ENCODE peak calls at places on chromosomes 13 and 19, in ten cellular contexts. B is cardiac muscle cell, E is spleen, X is uterus, U is SK-N-SH, O is HFFc6, T is dorsolateral prefrontal cortex, N is mucosa of descending colon, A is AG09309, I is IMR-90. C is an unnamed sample.

GRCh38 chr13:99577934-99578917 is 77.0 kb downstream of the TM9SF2 start:
- DNase-seq in E (no peak), U (no peak), B (no peak), X (no peak), T (no peak), N (no peak), I (no peak), O (no peak), A (no peak), C (no peak)

GRCh38 chr13:23956106-23956505 is 58.8 kb upstream of the C1QTNF9B start:
- DNase-seq in I (peak; percentile 55), O (peak; percentile 41), T (no peak), N (no peak), X (no peak), B (no peak), A (no peak), E (no peak), U (no peak), C (no peak)

GRCh38 chr13:67119481-67119883 is 110.7 kb downstream of the PCDH9 start:
- DNase-seq in A (peak; percentile 45), U (no peak), O (peak; percentile 79), B (no peak), T (no peak), I (peak; percentile 96), X (no peak), N (no peak), E (no peak), C (no peak)

GRCh38 chr13:42754801-42755513 is 26.4 kb upstream of the FAM216B start:
- DNase-seq in T (no peak), A (no peak), X (no peak), I (no peak), U (no peak), O (no peak), B (no peak), N (no peak), E (no peak), C (no peak)

GRCh38 chr13:109400192-109400591 is 386.2 kb downstream of the IRS2 start:
- DNase-seq in I (no peak), B (no peak), U (no peak), X (no peak), E (peak; percentile 83), T (no peak), A (no peak), O (no peak), N (no peak), C (no peak)

GRCh38 chr13:19862511-19863313 is 737 bp downstream of the ZMYM5 start:
- DNase-seq in E (peak; percentile 91), A (no peak), X (peak; percentile 31), N (peak; percentile 60), B (peak; percentile 38), U (no peak), I (peak; percentile 7), T (no peak), O (peak; percentile 3), C (peak; percentile 50)

GRCh38 chr13:90640976-90641375 is 706.5 kb upstream of the MIR17HG start:
- DNase-seq in U (no peak), E (no peak), A (no peak), I (no peak), O (peak; percentile 64), B (no peak), N (no peak), X (no peak), T (no peak), C (no peak)

GRCh38 chr13:99614465-99614885 is 113.2 kb downstream of the TM9SF2 start:
- DNase-seq in E (no peak), I (no peak), T (no peak), B (no peak), N (no peak), O (peak; percentile 16), X (no peak), U (peak; percentile 32), A (no peak), C (peak; percentile 63)

GRCh38 chr19:3323704-3324103 is 42.7 kb upstream of the NFIC start:
- DNase-seq in E (no peak), O (no peak), I (no peak), U (no peak), T (no peak), B (no peak), N (no peak), X (no peak), A (no peak), C (no peak)

GRCh38 chr13:98450495-98451167 is 126.3 kb downstream of the STK24 start:
- DNase-seq in A (no peak), N (no peak), O (no peak), X (no peak), E (no peak), U (no peak), B (peak; percentile 38), I (no peak), T (peak; percentile 30), C (no peak)

GRCh38 chr13:65292488-65292901 is 1937.6 kb downstream of the PCDH9 start:
- DNase-seq in A (peak; percentile 16), N (no peak), I (peak; percentile 86), T (peak; percentile 68), O (peak; percentile 79), B (peak; percentile 18), X (no peak), U (peak; percentile 46), E (no peak), C (no peak)
- TF ChIP-seq CTCF in A (no peak), N (no peak), I (no peak), T (no peak), O (no peak), B (no peak), X (no peak), U (no peak), E (no peak), C (no peak)

GRCh38 chr19:14089412-14089661 is 1.2 kb downstream of the SAMD1 start:
- DNase-seq in B (no peak), X (no peak), A (no peak), E (no peak), O (no peak), I (no peak), T (no peak), N (no peak), U (peak; percentile 42), C (peak; percentile 41)

GRCh38 chr19:14089662-14090508 is 666 bp downstream of the SAMD1 start:
- DNase-seq in E (peak; percentile 92), X (no peak), B (peak; percentile 82), A (no peak), U (peak; percentile 85), O (peak; percentile 50), N (peak; percentile 80), T (peak; percentile 33), I (peak; percentile 74), C (peak; percentile 72)

GRCh38 chr19:14090509-14091085 is at the start of gene SAMD1:
- DNase-seq in O (peak; percentile 53), U (peak; percentile 95), E (peak; percentile 95), B (peak; percentile 95), N (peak; percentile 94), T (peak; percentile 83), I (peak; percentile 83), A (peak; percentile 45), X (peak; percentile 96), C (peak; percentile 96)

GRCh38 chr19:14091885-14092462 is 1.4 kb upstream of the SAMD1 start:
- DNase-seq in B (no peak), X (no peak), O (no peak), T (no peak), U (no peak), E (peak; percentile 88), A (no peak), I (no peak), N (no peak), C (peak; percentile 80)

GRCh38 chr19:14091086-14091884 is 734 bp upstream of the SAMD1 start:
- DNase-seq in A (no peak), X (peak; percentile 51), B (no peak), U (peak; percentile 93), N (peak; percentile 91), E (peak; percentile 95), O (peak; percentile 43), T (peak; percentile 38), I (peak; percentile 64), C (peak; percentile 97)
- TF ChIP-seq CTCF in A (peak; percentile 6), X (peak; percentile 30), B (peak; percentile 30), U (peak; percentile 55), N (no peak), E (no peak), O (peak; percentile 61), T (peak; percentile 31), I (peak; percentile 16), C (no peak)

GRCh38 chr13:50275392-50276063 is 260.3 kb downstream of the KCNRG start:
- DNase-seq in E (no peak), U (no peak), T (no peak), X (no peak), I (no peak), N (no peak), O (no peak), A (no peak), B (no peak), C (no peak)
- TF ChIP-seq CTCF in E (no peak), U (no peak), T (no peak), X (no peak), I (no peak), N (no peak), O (no peak), A (no peak), B (no peak), C (no peak)

GRCh38 chr13:51934461-51935087 is 72.8 kb downstream of the CCDC70 start:
- DNase-seq in O (no peak), E (no peak), A (no peak), I (no peak), N (no peak), U (no peak), X (no peak), T (no peak), B (no peak), C (no peak)

GRCh38 chr13:51938454-51938853 is 72.8 kb downstream of the ATP7B start:
- DNase-seq in E (no peak), I (no peak), X (no peak), U (no peak), B (no peak), O (no peak), T (no peak), A (no peak), N (no peak), C (no peak)

GRCh38 chr13:51937320-51938290 is 73.6 kb downstream of the ATP7B start:
- DNase-seq in I (no peak), A (no peak), B (no peak), O (no peak), X (no peak), E (no peak), N (no peak), T (no peak), U (no peak), C (no peak)

GRCh38 chr13:51933466-51934058 is 71.8 kb downstream of the CCDC70 start:
- DNase-seq in I (no peak), N (no peak), A (no peak), O (no peak), E (no peak), U (no peak), B (no peak), X (no peak), T (no peak), C (no peak)

GRCh38 chr13:51935326-51936171 is 73.8 kb downstream of the CCDC70 start:
- DNase-seq in B (peak; percentile 31), I (no peak), T (no peak), O (peak; percentile 3), E (no peak), N (no peak), U (peak; percentile 49), X (no peak), A (no peak), C (no peak)
- TF ChIP-seq CTCF in B (peak; percentile 30), I (peak; percentile 14), T (no peak), O (peak; percentile 65), E (no peak), N (no peak), U (peak; percentile 34), X (peak; percentile 15), A (peak; percentile 18), C (peak; percentile 11)

C was measured in GM20000.